ENCODE peak calls at places on chromosomes 2 and 18, in nine cellular contexts. One of them, this sample, is unnamed.

GRCh38 chr18:70418551-70419311 is 129.9 kb downstream of the SOCS6 start:
- DNase-seq in transverse colon: no peak
- DNase-seq in Daoy: no peak
- DNase-seq in CD4-positive, CD25-positive, alpha-beta regulatory T cell: no peak
- DNase-seq in fibroblast of villous mesenchyme: peak; percentile 82
- DNase-seq in breast epithelium: no peak
- DNase-seq in NT2/D1: no peak
- DNase-seq in bronchial epithelial cell: no peak
- DNase-seq in stimulated activated CD4-positive, alpha-beta T cell treated with anti-CD3 and anti-CD28 coated beads, Interleukin-15, amount 100 ng/mL, for 24 hours: peak; percentile 11
- DNase-seq in this sample: no peak

GRCh38 chr18:8741524-8741923 is 36.2 kb downstream of the MTCL1 start:
- DNase-seq in Daoy: no peak
- DNase-seq in CD4-positive, CD25-positive, alpha-beta regulatory T cell: no peak
- DNase-seq in fibroblast of villous mesenchyme: no peak
- DNase-seq in NT2/D1: no peak
- DNase-seq in transverse colon: no peak
- DNase-seq in stimulated activated CD4-positive, alpha-beta T cell treated with anti-CD3 and anti-CD28 coated beads, Interleukin-15, amount 100 ng/mL, for 24 hours: no peak
- DNase-seq in bronchial epithelial cell: no peak
- DNase-seq in breast epithelium: no peak
- DNase-seq in this sample: no peak

GRCh38 chr2:26704441-26704977 is 12.0 kb downstream of the KCNK3 start:
- DNase-seq in Daoy: peak; percentile 72
- DNase-seq in fibroblast of villous mesenchyme: peak; percentile 45
- DNase-seq in bronchial epithelial cell: peak; percentile 23
- DNase-seq in transverse colon: no peak
- DNase-seq in breast epithelium: peak; percentile 38
- DNase-seq in CD4-positive, CD25-positive, alpha-beta regulatory T cell: no peak
- DNase-seq in NT2/D1: no peak
- DNase-seq in stimulated activated CD4-positive, alpha-beta T cell treated with anti-CD3 and anti-CD28 coated beads, Interleukin-15, amount 100 ng/mL, for 24 hours: no peak
- DNase-seq in this sample: no peak

GRCh38 chr18:6755107-6755506 is 25.6 kb downstream of the ARHGAP28 start:
- DNase-seq in NT2/D1: no peak
- DNase-seq in stimulated activated CD4-positive, alpha-beta T cell treated with anti-CD3 and anti-CD28 coated beads, Interleukin-15, amount 100 ng/mL, for 24 hours: no peak
- DNase-seq in bronchial epithelial cell: no peak
- DNase-seq in Daoy: peak; percentile 14
- DNase-seq in fibroblast of villous mesenchyme: no peak
- DNase-seq in transverse colon: no peak
- DNase-seq in CD4-positive, CD25-positive, alpha-beta regulatory T cell: no peak
- DNase-seq in breast epithelium: no peak
- DNase-seq in this sample: no peak

GRCh38 chr2:241563981-241564595 is 5.5 kb downstream of the BOK start:
- DNase-seq in NT2/D1: no peak
- DNase-seq in stimulated activated CD4-positive, alpha-beta T cell treated with anti-CD3 and anti-CD28 coated beads, Interleukin-15, amount 100 ng/mL, for 24 hours: no peak
- DNase-seq in Daoy: no peak
- DNase-seq in transverse colon: no peak
- DNase-seq in CD4-positive, CD25-positive, alpha-beta regulatory T cell: no peak
- DNase-seq in breast epithelium: no peak
- DNase-seq in fibroblast of villous mesenchyme: peak; percentile 71
- DNase-seq in bronchial epithelial cell: no peak
- DNase-seq in this sample: no peak

GRCh38 chr2:187547353-187547979 is 6.8 kb downstream of the TFPI start:
- DNase-seq in fibroblast of villous mesenchyme: peak; percentile 94
- DNase-seq in stimulated activated CD4-positive, alpha-beta T cell treated with anti-CD3 and anti-CD28 coated beads, Interleukin-15, amount 100 ng/mL, for 24 hours: no peak
- DNase-seq in CD4-positive, CD25-positive, alpha-beta regulatory T cell: no peak
- DNase-seq in transverse colon: peak; percentile 32
- DNase-seq in Daoy: peak; percentile 94
- DNase-seq in breast epithelium: no peak
- DNase-seq in NT2/D1: peak; percentile 36
- DNase-seq in bronchial epithelial cell: peak; percentile 93
- DNase-seq in this sample: no peak

GRCh38 chr2:95076705-95077520 is 44.7 kb downstream of the MRPS5 start:
- DNase-seq in CD4-positive, CD25-positive, alpha-beta regulatory T cell: peak; percentile 85
- DNase-seq in transverse colon: peak; percentile 87
- DNase-seq in bronchial epithelial cell: peak; percentile 64
- DNase-seq in Daoy: peak; percentile 75
- DNase-seq in NT2/D1: peak; percentile 52
- DNase-seq in breast epithelium: peak; percentile 74
- DNase-seq in fibroblast of villous mesenchyme: peak; percentile 43
- DNase-seq in stimulated activated CD4-positive, alpha-beta T cell treated with anti-CD3 and anti-CD28 coated beads, Interleukin-15, amount 100 ng/mL, for 24 hours: peak; percentile 94
- DNase-seq in this sample: peak; percentile 88

GRCh38 chr18:50193796-50194622 is 938 bp downstream of the MYO5B start:
- DNase-seq in Daoy: peak; percentile 4
- DNase-seq in transverse colon: peak; percentile 47
- DNase-seq in stimulated activated CD4-positive, alpha-beta T cell treated with anti-CD3 and anti-CD28 coated beads, Interleukin-15, amount 100 ng/mL, for 24 hours: peak; percentile 9
- DNase-seq in bronchial epithelial cell: no peak
- DNase-seq in CD4-positive, CD25-positive, alpha-beta regulatory T cell: no peak
- DNase-seq in NT2/D1: no peak
- DNase-seq in fibroblast of villous mesenchyme: no peak
- DNase-seq in breast epithelium: peak; percentile 20
- DNase-seq in this sample: no peak

GRCh38 chr18:10949655-10950054 is 199.7 kb downstream of the PIEZO2 start:
- DNase-seq in CD4-positive, CD25-positive, alpha-beta regulatory T cell: no peak
- DNase-seq in NT2/D1: no peak
- DNase-seq in transverse colon: no peak
- DNase-seq in breast epithelium: no peak
- DNase-seq in Daoy: no peak
- DNase-seq in bronchial epithelial cell: no peak
- DNase-seq in fibroblast of villous mesenchyme: peak; percentile 15
- DNase-seq in stimulated activated CD4-positive, alpha-beta T cell treated with anti-CD3 and anti-CD28 coated beads, Interleukin-15, amount 100 ng/mL, for 24 hours: no peak
- DNase-seq in this sample: no peak

GRCh38 chr2:240879105-240879504 is 10.5 kb downstream of the AGXT start:
- DNase-seq in CD4-positive, CD25-positive, alpha-beta regulatory T cell: no peak
- DNase-seq in transverse colon: no peak
- DNase-seq in breast epithelium: no peak
- DNase-seq in stimulated activated CD4-positive, alpha-beta T cell treated with anti-CD3 and anti-CD28 coated beads, Interleukin-15, amount 100 ng/mL, for 24 hours: no peak
- DNase-seq in fibroblast of villous mesenchyme: no peak
- DNase-seq in bronchial epithelial cell: no peak
- DNase-seq in NT2/D1: no peak
- DNase-seq in Daoy: no peak
- DNase-seq in this sample: no peak

GRCh38 chr2:241268716-241269445 is 46.6 kb downstream of the HDLBP start:
- DNase-seq in stimulated activated CD4-positive, alpha-beta T cell treated with anti-CD3 and anti-CD28 coated beads, Interleukin-15, amount 100 ng/mL, for 24 hours: no peak
- DNase-seq in NT2/D1: no peak
- DNase-seq in Daoy: peak; percentile 48
- DNase-seq in CD4-positive, CD25-positive, alpha-beta regulatory T cell: no peak
- DNase-seq in fibroblast of villous mesenchyme: peak; percentile 74
- DNase-seq in breast epithelium: no peak
- DNase-seq in bronchial epithelial cell: peak; percentile 66
- DNase-seq in transverse colon: no peak
- DNase-seq in this sample: no peak